ENCODE peak calls at places on chromosomes 4 and X, in four cellular contexts. I, G, Y and A are unnamed samples.

GRCh38 chr4:12555011-12555410 is 929.1 kb downstream of the RAB28 start:
- DNase-seq in I (no peak), G (no peak), Y (no peak), A (no peak)

GRCh38 chrX:13752646-13753045 is 18.1 kb downstream of the OFD1 start:
- DNase-seq in Y (no peak), G (no peak), I (no peak), A (no peak)

GRCh38 chr4:150746156-150746555 is 164.2 kb downstream of the MAB21L2 start:
- DNase-seq in I (no peak), G (no peak), Y (no peak), A (no peak)

GRCh38 chrX:85836868-85837267 is 210.5 kb downstream of the CHM start:
- DNase-seq in Y (no peak), G (no peak), I (no peak), A (no peak)

GRCh38 chr4:55670695-55671094 is 34.6 kb upstream of the NMU start:
- DNase-seq in G (peak), Y (no peak), I (no peak), A (no peak)

GRCh38 chrX:3548743-3549441 is 164.6 kb downstream of the PRKX start:
- DNase-seq in I (peak), G (no peak), Y (no peak), A (no peak)

GRCh38 chrX:118418811-118419251 is 72.9 kb downstream of the WDR44 start:
- DNase-seq in Y (no peak), I (no peak), G (no peak), A (peak)

GRCh38 chrX:9765072-9765736 is 443 bp downstream of the GPR143 start:
- DNase-seq in G (no peak), I (no peak), Y (no peak), A (peak)

GRCh38 chr4:74376888-74377483 is 12.0 kb downstream of the EREG start:
- DNase-seq in G (peak), I (peak), Y (no peak), A (no peak)

GRCh38 chr4:158783775-158784174 is 14.9 kb downstream of the FNIP2 start:
- DNase-seq in Y (no peak), G (no peak), I (no peak), A (no peak)

GRCh38 chrX:12894074-12894691 is 12.2 kb upstream of the TLR8 start:
- DNase-seq in I (peak), Y (no peak), G (peak), A (peak)

GRCh38 chrX:40736170-40736505 is 796 bp upstream of the MED14 start:
- DNase-seq in I (peak), Y (no peak), G (no peak), A (no peak)

GRCh38 chr4:6268650-6269399 is 825 bp upstream of the WFS1 start:
- DNase-seq in I (no peak), Y (no peak), G (no peak), A (no peak)

GRCh38 chr4:85522836-85523235 is 47.9 kb downstream of the ARHGAP24 start:
- DNase-seq in Y (no peak), G (no peak), I (no peak), A (no peak)

GRCh38 chrX:83416273-83416672 is 91.8 kb upstream of the POU3F4 start:
- DNase-seq in Y (no peak), I (no peak), G (no peak), A (no peak)
- TF ChIP-seq TCF7 in Y (no peak), I (no peak), G (no peak), A (no peak)

DNA sequence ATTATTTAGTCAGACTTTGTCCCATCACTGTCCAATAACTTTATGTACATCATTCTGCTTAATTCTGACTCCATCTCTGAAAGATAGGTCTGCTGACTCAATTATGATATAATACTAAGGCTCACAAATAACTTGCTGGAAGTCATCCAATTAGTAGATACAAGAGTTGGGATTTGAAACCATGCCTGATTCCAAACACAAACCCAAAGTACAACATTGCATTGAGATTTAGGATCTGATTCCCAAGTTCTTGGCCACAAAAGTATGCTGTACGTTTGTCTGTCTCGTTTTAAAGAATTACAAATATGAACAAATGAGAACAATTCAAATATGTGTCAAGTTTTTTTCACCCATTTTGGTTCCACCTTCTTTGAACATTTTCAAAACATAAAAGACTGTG is 108.8 kb downstream of the AMELX start:
- DNase-seq in Y (no peak), I (no peak), G (no peak), A (no peak)
- TF ChIP-seq TCF7 in Y (no peak), I (no peak), G (no peak), A (no peak)

GRCh38 chr4:154584259-154584658 is 6.3 kb downstream of the FGA start:
- DNase-seq in I (no peak), G (no peak), Y (no peak), A (no peak)

GRCh38 chr4:154585369-154586018 is 5.0 kb downstream of the FGA start:
- DNase-seq in I (no peak), G (no peak), Y (no peak), A (no peak)

GRCh38 chr4:154583677-154584076 is 6.9 kb downstream of the FGA start:
- DNase-seq in Y (no peak), I (no peak), G (no peak), A (no peak)

GRCh38 chr4:154588198-154588597 is 2.3 kb downstream of the FGA start:
- DNase-seq in G (no peak), Y (no peak), I (no peak), A (no peak)

DNA sequence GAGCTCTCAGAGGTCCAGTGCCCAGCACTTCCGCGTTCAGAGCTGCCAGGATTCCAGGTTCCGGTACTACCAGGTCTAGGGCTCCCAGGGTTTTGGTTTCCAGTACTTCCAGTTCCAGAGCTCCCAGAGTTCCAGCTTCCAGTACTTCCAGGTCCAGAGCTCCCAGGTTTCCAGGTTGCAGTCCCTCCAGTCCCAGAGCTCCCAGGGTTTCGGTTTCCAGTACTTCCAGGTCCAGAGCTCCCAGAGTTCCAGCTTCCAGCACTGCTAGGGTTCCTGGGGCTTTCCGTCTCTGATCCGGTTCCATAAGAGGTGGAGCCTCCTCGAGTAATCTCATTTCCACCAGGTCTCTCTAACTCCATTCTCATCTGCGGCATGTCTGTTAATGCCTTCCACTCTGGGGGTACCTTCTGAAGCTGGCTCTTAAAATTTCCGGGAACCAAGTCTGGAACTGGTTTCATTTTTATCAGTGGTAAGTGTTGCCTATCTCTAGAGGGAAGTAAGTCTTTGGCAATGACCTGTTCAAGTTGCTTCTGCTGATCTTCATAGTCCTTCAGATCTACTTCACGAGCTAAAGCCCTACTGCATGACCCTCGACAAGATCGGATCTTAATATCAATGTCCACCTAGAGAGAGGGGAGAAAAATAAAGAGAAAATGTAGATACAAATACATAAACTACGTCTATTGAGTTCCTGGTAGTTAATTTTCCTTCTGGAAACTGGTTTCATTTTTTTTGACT is 4.1 kb downstream of the FGA start:
- DNase-seq in G (no peak), Y (no peak), I (no peak), A (no peak)
- TF ChIP-seq TCF7 in G (no peak), Y (no peak), I (no peak), A (no peak)

DNA sequence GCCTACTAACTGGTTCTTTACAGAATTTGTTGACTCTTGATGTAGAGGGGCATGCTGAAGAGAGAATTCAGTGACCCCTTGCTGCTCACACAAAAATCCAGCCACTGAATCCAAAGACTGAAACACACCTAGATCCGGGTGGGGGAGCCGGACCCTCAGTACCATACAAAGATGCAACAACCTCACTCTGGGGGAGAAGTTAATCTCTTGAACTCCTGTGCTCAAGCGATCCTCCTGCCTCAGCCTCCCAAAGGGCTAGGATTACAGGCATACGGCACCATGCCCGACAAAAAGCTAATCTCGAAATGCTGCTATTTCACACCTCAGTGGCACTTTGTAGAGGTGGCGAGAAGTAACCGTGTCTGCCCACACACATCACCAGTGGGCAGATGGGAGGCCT is 88.8 kb upstream of the HELT start:
- DNase-seq in I (no peak), G (no peak), Y (no peak), A (no peak)
- TF ChIP-seq TCF7 in I (no peak), G (no peak), Y (no peak), A (no peak)

DNA sequence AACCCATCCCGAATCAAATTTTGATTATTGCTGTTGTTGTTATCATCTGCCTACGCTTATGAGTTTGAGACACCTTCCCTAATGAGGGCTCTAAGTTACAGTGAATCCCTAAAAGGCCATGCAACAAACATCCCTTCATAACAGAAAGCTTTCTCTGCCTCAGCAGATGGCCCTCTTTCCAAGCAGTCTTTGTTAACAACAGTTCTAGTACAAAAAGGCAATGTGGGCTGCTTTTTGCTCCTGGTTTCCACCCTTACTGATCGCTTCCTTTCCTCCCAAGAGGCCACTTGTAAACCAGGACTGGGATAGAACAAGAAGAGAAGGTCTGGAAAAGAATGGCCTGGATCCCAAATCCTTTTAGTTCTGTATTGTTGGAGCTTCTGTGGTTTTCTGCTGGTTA is 24.2 kb downstream of the GPC4 start:
- DNase-seq in Y (no peak), G (no peak), I (no peak), A (no peak)
- TF ChIP-seq TCF7 in Y (no peak), G (no peak), I (no peak), A (no peak)

DNA sequence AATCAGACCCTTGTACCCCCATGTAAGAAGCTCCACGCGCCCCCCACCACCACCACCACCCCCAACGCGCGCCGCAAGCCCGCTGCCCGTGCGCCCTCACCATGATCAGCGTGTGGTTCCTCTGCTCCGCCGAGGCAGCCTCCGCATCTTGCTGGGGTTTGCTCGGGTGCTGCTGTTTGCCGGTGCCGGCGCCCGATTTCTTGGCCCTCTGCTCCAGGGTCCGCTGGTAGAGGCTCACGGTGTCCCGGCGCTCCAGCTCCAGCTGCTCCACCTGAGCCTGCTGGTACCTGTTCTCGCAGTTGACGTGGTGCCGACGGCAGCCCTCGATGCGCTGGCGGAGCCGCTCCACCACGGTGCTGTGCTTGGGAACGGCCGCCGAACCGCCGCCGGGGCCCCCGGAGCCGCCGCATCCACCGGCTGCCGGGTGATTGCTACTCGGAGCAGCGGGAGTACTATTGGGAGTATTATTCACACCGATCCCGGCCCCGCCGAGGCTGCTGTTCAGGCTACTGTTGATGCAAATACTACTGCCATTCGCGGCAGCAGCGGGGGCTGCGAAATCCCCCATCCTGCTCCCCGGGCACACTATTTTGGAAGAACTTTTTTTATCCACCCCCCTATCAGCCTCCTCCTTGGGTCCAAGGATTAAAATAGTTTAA is 1.1 kb downstream of the MAML3 start:
- DNase-seq in Y (no peak), G (peak), I (no peak), A (peak)
- TF ChIP-seq TCF7 in Y (no peak), G (no peak), I (no peak), A (no peak)